ENCODE peak calls at places on chromosome 21, in ten cellular contexts. V is fibroblast of lung, I is dorsolateral prefrontal cortex, Z is hepatocyte, W is sigmoid colon, X is colonic mucosa, Q is foreskin fibroblast, H is cardiac muscle cell, F is upper lobe of right lung, C is heart left ventricle. J is an unnamed sample.

GRCh38 chr21:20404915-20405314 is 593.3 kb upstream of the NCAM2 start:
- DNase-seq in Q (no peak), H (peak; percentile 13), W (no peak), V (no peak), F (no peak), Z (no peak), X (no peak), C (no peak), I (no peak), J (no peak)

GRCh38 chr21:15562748-15563147 is 167.0 kb upstream of the USP25 start:
- DNase-seq in F (no peak), X (no peak), V (no peak), W (no peak), Q (no peak), H (no peak), C (no peak), I (no peak), Z (no peak), J (no peak)

GRCh38 chr21:33971492-33972013 is 55.9 kb upstream of the ATP5PO start:
- DNase-seq in Z (peak; percentile 56), X (peak; percentile 53), C (no peak), Q (peak; percentile 71), V (no peak), W (no peak), H (no peak), F (no peak), I (no peak), J (no peak)

GRCh38 chr21:14591277-14591876 is 45.3 kb upstream of the SAMSN1 start:
- DNase-seq in V (no peak), X (no peak), H (no peak), F (no peak), W (no peak), I (no peak), C (no peak), Q (no peak), Z (no peak), J (no peak)

GRCh38 chr21:16194851-16195251 is 465.1 kb downstream of the USP25 start:
- DNase-seq in I (no peak), X (no peak), F (no peak), V (peak; percentile 53), W (no peak), C (no peak), H (peak; percentile 21), Z (no peak), Q (peak; percentile 65), J (no peak)

GRCh38 chr21:26753822-26754221 is 91.4 kb downstream of the ADAMTS1 start:
- DNase-seq in H (no peak), Q (no peak), C (no peak), F (no peak), I (no peak), X (no peak), W (no peak), Z (no peak), V (no peak), J (no peak)

GRCh38 chr21:39451332-39452206 is at the start of gene SH3BGR:
- DNase-seq in I (peak; percentile 29), Z (no peak), Q (peak; percentile 30), X (peak; percentile 34), F (peak; percentile 73), C (peak; percentile 71), V (no peak), H (peak; percentile 95), W (peak; percentile 70), J (peak; percentile 80)

GRCh38 chr21:42794551-42794950 is 84.8 kb downstream of the WDR4 start:
- DNase-seq in C (no peak), Z (no peak), I (no peak), F (no peak), W (no peak), X (no peak), Q (no peak), H (no peak), V (no peak), J (no peak)

GRCh38 chr21:20443558-20444155 is 554.6 kb upstream of the NCAM2 start:
- DNase-seq in Q (no peak), H (peak; percentile 58), W (no peak), I (no peak), V (no peak), F (no peak), C (no peak), X (no peak), Z (peak; percentile 58), J (no peak)

GRCh38 chr21:35015435-35016024 is 33.6 kb downstream of the RUNX1 start:
- DNase-seq in H (no peak), Q (no peak), I (no peak), F (no peak), C (no peak), Z (no peak), X (no peak), V (no peak), W (no peak), J (no peak)

GRCh38 chr21:26587621-26588260 is 14.7 kb upstream of the CYYR1 start:
- DNase-seq in H (no peak), Q (peak; percentile 75), W (no peak), F (no peak), Z (peak; percentile 15), I (no peak), V (peak; percentile 92), C (no peak), X (no peak), J (no peak)

GRCh38 chr21:16086936-16087335 is 357.2 kb downstream of the USP25 start:
- DNase-seq in V (no peak), I (no peak), C (no peak), F (no peak), W (no peak), H (peak; percentile 61), Q (no peak), X (no peak), Z (no peak), J (no peak)

GRCh38 chr21:15257646-15258045 is 192.8 kb upstream of the NRIP1 start:
- DNase-seq in F (no peak), X (no peak), C (no peak), Z (no peak), H (no peak), W (no peak), I (no peak), V (no peak), Q (no peak), J (no peak)

GRCh38 chr21:37866027-37866426 is 50.2 kb downstream of the KCNJ6 start:
- DNase-seq in Q (no peak), F (no peak), I (no peak), Z (no peak), C (no peak), H (no peak), X (no peak), V (no peak), W (no peak), J (no peak)
- H3K4me3 ChIP-seq in Q (no peak overlapping the region), F (no peak overlapping the region), I (no peak overlapping the region), Z (no peak overlapping the region), C (no peak overlapping the region), H (no peak overlapping the region), X (no peak overlapping the region), V (no peak overlapping the region), W (no peak overlapping the region), J (no peak overlapping the region)

DNA sequence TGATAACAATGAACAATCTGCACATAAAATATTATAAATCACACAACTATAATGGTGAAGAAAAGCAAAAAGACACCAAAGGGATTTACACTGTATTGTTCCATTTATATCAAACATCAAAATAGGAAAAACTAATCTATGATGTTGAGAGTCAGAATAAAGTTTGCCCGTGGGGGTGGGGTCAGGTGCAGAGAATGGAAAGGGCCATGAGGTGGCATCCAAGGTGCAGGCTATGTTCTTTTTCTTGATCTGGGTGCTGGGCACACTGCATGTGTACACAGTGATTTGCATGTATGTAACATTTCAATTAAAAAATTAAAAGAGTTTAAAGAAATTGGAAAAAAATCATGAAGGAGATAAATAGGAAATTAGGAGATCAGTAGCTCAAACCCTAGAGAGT is 127.3 kb downstream of the DSCAM start:
- DNase-seq in X (no peak), V (no peak), C (no peak), F (no peak), Q (no peak), W (no peak), H (no peak), Z (no peak), I (no peak), J (no peak)
- TF ChIP-seq CTCF in X (no peak), V (no peak), C (no peak), F (no peak), Q (no peak), W (no peak), H (no peak), Z (no peak), I (no peak), J (no peak)

DNA sequence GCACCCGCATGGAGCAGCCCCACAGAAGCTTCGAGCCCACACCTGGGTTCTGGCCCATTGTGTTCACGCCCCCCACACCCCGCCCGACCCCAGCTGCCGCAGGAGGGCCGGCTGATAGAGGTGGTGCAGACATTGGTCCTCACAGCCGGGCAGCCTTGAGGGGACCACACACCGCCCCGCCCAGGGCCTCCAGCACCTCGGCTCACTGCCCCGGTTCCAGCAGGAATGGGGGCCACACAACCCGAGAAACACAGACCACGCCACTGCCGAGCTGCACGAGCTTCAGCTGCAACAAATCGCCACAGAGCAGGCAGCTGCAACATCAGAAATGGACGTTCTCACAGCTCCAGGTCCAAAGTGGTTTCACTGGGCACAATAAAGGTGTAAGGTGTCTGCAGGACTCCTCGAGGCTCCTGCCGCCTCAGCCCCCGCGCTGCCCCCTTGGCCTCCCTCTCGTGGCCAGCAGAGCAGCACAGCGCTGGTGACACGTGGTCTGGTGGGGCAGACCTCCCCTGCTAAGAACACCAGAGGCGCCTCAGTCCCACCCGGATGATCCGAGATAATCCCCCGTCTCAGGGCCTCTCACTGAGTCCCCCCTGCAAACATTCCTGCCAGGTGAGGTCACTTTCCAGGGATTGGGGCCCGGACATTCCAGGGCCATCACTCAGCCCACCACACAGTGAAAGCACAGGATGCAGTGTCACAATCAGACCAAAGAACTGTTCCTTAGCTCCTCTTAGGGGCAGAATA is 62.3 kb upstream of the ADARB1 start:
- DNase-seq in F (peak; percentile 61), Q (peak; percentile 95), W (peak; percentile 64), X (no peak), H (peak; percentile 63), Z (peak; percentile 93), C (peak; percentile 62), I (no peak), V (peak; percentile 77), J (no peak)
- H3K4me3 ChIP-seq in F (no peak overlapping the region), Q (no peak overlapping the region), W (no peak overlapping the region), X (no peak overlapping the region), H (no peak overlapping the region), Z (no peak overlapping the region), C (no peak overlapping the region), I (no peak overlapping the region), V (no peak overlapping the region), J (no peak overlapping the region)

DNA sequence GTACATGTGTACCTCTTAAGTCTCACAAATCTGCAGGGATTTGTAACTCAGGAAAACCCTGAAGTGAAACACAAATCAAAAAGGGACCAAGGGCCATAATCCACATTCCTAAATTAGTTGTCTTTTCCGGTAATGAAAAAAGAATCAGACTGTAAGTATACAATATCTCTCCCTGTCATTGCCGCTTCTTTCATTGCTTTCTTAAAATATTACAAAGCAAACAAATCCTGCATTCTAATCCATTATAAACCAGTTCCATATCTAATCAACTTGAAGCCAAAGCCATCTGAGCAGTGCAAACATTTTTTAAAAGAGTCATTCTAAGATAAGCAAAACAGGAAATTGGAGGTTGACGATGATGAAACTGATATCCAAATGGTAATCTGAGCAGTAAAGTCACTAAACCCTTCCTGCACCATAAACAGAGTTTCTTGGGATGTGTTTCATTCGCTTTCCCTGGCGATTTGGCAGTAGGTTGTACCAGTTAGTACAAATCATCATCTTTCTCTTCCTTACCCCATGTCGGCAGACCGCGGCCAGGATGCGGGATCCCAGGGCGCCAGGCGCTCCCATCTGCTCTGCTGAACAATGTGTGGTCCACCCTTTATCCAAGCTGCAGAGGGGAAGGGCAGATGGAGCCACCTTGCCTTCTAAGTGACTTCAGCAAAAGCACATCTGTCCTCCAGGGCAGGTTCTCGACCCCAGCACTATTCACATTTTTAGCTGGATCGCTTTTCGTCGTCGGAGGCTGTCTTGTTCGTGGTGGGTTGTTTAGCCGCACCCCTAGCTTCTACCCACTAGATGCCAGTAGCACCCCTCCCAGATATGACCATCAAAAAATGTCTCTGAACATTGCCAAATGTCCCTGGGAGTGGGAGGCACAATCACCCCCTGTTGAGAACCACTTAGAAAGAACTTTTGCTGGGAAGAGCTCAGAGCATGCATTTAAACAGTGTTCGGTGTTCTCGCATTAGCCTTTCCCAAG is 58.4 kb upstream of the SIM2 start:
- DNase-seq in I (no peak), H (no peak), Q (no peak), V (no peak), W (no peak), Z (no peak), X (no peak), C (no peak), F (no peak), J (no peak)
- TF ChIP-seq CTCF in I (no peak), H (no peak), Q (no peak), V (no peak), W (no peak), Z (no peak), X (no peak), C (no peak), F (no peak), J (no peak)